ENCODE peak calls at places on chromosomes 13 and 19, in four cellular contexts. Y is IMR-90, I is tibial artery, H is PC-3. T is an unnamed sample. For H3K4me1, the result is how much of the 10 kb centered on the place peaks cover.

GRCh38 chr13:97028441-97029299 is 34.4 kb upstream of the OXGR1 start:
- DNase-seq in Y (peak), I (peak), H (peak), T (no peak)

GRCh38 chr19:48455171-48455907 is at the start of gene KCNJ14:
- DNase-seq in H (no peak), Y (no peak), I (no peak), T (no peak)

GRCh38 chr19:9793051-9793591 is 24.6 kb upstream of the ZNF846 start:
- DNase-seq in Y (peak), I (peak), H (peak), T (peak)

GRCh38 chr19:51681286-51681956 is 11.7 kb upstream of the SPACA6 start:
- DNase-seq in I (no peak), Y (peak), H (peak), T (no peak)

GRCh38 chr13:113607477-113608245 is 23.1 kb downstream of the TFDP1 start:
- DNase-seq in I (no peak), Y (no peak), H (no peak), T (peak)

GRCh38 chr13:112042496-112042895 is 24.5 kb upstream of the SOX1 start:
- DNase-seq in I (no peak), Y (no peak), H (peak), T (no peak)

GRCh38 chr19:46141421-46141820 is 6.6 kb upstream of the IGFL2 start:
- DNase-seq in H (no peak), Y (no peak), I (no peak), T (no peak)

GRCh38 chr13:38875186-38875875 is 115.3 kb downstream of the STOML3 start:
- DNase-seq in I (no peak), H (no peak), Y (no peak), T (no peak)

GRCh38 chr13:113982296-113982661 is 8.4 kb upstream of the C13orf46 start:
- DNase-seq in Y (no peak), I (peak), H (no peak), T (peak)

GRCh38 chr13:86082116-86082515 is 282.9 kb upstream of the SLITRK6 start:
- DNase-seq in Y (no peak), I (no peak), H (peak), T (no peak)

GRCh38 chr13:35716186-35716585 is 239.7 kb upstream of the MAB21L1 start:
- DNase-seq in Y (peak), H (peak), I (no peak), T (no peak)

GRCh38 chr19:11821474-11821873 is 7.4 kb downstream of the ZNF440 start:
- DNase-seq in H (peak), Y (peak), I (no peak), T (no peak)

GRCh38 chr13:68261105-68261504 is 1031.0 kb upstream of the PCDH9 start:
- DNase-seq in I (no peak), Y (no peak), H (no peak), T (no peak)

GRCh38 chr13:47025791-47026419 is 129.1 kb upstream of the HTR2A start:
- DNase-seq in I (no peak), Y (no peak), H (no peak), T (no peak)

GRCh38 chr13:60398438-60398891 is 1.4 kb downstream of the TDRD3 start:
- DNase-seq in H (no peak), Y (no peak), I (no peak), T (no peak)

GRCh38 chr19:39296906-39297305 is 699 bp downstream of the IFNL1 start:
- DNase-seq in Y (no peak), H (no peak), I (no peak), T (no peak)

GRCh38 chr13:112510002-112510780 is 77.8 kb downstream of the TUBGCP3 start:
- DNase-seq in Y (peak), H (peak), I (no peak), T (no peak)

GRCh38 chr19:55406869-55407624 is 541 bp downstream of the UBE2S start:
- DNase-seq in H (no peak), I (no peak), Y (no peak), T (peak)

GRCh38 chr19:54014920-54015560 is 23.6 kb downstream of the CACNG6 start:
- DNase-seq in Y (no peak), I (no peak), H (no peak), T (no peak)

GRCh38 chr19:49912965-49913685 is 15.9 kb upstream of the ATF5 start:
- DNase-seq in H (no peak), I (no peak), Y (peak), T (no peak)

GRCh38 chr19:18291590-18292459 is 10.4 kb upstream of the JUND start:
- DNase-seq in H (peak), Y (peak), I (peak), T (peak)

GRCh38 chr19:18847516-18848463 is 16.0 kb downstream of the UPF1 start:
- DNase-seq in H (no peak), Y (no peak), I (peak), T (no peak)

GRCh38 chr19:49441210-49441959 is at the start of gene SLC17A7:
- DNase-seq in Y (no peak), H (peak), I (peak), T (peak)

GRCh38 chr13:75135325-75135825 is 346.6 kb downstream of the TBC1D4 start:
- DNase-seq in Y (peak), H (peak), I (no peak), T (no peak)

GRCh38 chr19:21197589-21198295 is 55.9 kb downstream of the ZNF431 start:
- DNase-seq in Y (peak), H (no peak), I (no peak), T (no peak)

GRCh38 chr13:43389573-43389972 is 366.2 kb downstream of the DNAJC15 start:
- DNase-seq in H (no peak), Y (peak), I (no peak), T (no peak)

GRCh38 chr13:113996081-113996911 is 22.4 kb upstream of the C13orf46 start:
- DNase-seq in Y (no peak), I (no peak), H (no peak), T (no peak)

GRCh38 chr19:49073514-49074378 is 1.2 kb upstream of the KCNA7 start:
- DNase-seq in I (no peak), H (peak), Y (no peak), T (no peak)

GRCh38 chr13:44906758-44907157 is 82.5 kb downstream of the NUFIP1 start:
- DNase-seq in H (no peak), I (peak), Y (peak), T (no peak)

GRCh38 chr13:94494021-94494420 is 14.5 kb upstream of the DCT start:
- DNase-seq in Y (no peak), H (no peak), I (no peak), T (no peak)

GRCh38 chr13:20159646-20160345 is 1.1 kb downstream of the GJA3 start:
- DNase-seq in H (peak), I (no peak), Y (peak), T (no peak)

GRCh38 chr19:47112664-47113445 is 721 bp downstream of the ZC3H4 start:
- DNase-seq in I (peak), H (peak), Y (peak), T (peak)

GRCh38 chr19:14127176-14127575 is 9.2 kb downstream of the ASF1B start:
- DNase-seq in H (no peak), Y (no peak), I (no peak), T (no peak)
- H3K4me1 ChIP-seq in H (under half), Y (under half), I (under half), T (under half)

DNA sequence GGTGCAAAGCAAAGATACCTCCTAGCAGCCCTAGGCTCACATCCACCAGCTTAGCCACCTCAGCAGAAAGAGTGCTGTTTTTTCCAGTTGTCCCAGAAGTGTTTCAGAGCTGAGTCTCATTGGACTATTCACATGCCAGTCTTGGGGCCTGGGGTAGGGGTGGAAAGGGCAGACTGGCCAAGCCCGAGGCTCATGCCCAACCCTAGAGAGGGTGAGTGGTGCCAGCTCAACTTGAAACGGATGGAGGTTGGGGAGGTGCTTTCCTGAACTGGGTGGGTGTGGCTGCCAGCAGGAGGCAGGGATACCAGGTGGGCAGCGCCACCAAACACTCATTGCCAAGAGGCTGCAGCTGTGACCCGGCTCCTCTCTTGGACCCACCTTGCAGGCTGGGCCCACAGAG is 116.9 kb downstream of the DPF1 start:
- DNase-seq in H (no peak), I (no peak), Y (no peak), T (no peak)
- H3K4me1 ChIP-seq in H (under half), I (under half), Y (under half), T (under half)

GRCh38 chr13:41054919-41055619 is 6.2 kb upstream of the WBP4 start:
- DNase-seq in I (no peak), H (no peak), Y (no peak), T (no peak)

GRCh38 chr13:41056194-41056593 is 5.1 kb upstream of the WBP4 start:
- DNase-seq in H (no peak), Y (no peak), I (no peak), T (no peak)

GRCh38 chr13:41054212-41054877 is 7.0 kb upstream of the WBP4 start:
- DNase-seq in H (peak), I (no peak), Y (peak), T (no peak)

GRCh38 chr13:41052441-41052840 is 8.9 kb upstream of the WBP4 start:
- DNase-seq in Y (no peak), H (no peak), I (no peak), T (no peak)

DNA sequence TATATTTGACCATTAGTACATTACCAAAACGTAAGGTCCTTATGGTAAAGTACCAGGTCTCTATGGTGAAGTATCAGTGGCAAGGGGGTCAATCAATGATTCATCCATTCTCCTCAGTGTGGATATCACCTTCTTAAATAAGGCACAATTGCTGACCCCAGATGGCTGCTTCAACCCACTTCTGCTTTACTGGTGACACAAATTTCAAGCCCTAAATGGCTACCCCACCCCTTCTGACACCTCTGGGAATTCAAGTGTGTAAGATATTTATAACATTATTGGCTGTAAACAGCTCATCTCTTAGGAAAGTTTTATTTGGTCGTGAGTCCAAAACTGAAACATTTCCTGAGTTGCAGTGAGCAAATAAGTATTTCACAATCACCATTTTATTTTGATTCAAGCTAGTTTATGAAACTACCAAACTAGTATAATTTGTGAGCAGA is 7.9 kb upstream of the WBP4 start:
- DNase-seq in H (peak), I (peak), Y (peak), T (no peak)
- H3K4me1 ChIP-seq in H (under half), I (under half), Y (under half), T (under half)

GRCh38 chr19:2338055-2338615 is 9.7 kb downstream of the SPPL2B start:
- DNase-seq in Y (no peak), H (no peak), I (no peak), T (no peak)

GRCh38 chr19:2340496-2341246 is 12.2 kb downstream of the SPPL2B start:
- DNase-seq in I (no peak), Y (no peak), H (no peak), T (no peak)

GRCh38 chr19:2338751-2339643 is 10.5 kb downstream of the SPPL2B start:
- DNase-seq in Y (no peak), H (no peak), I (no peak), T (no peak)

GRCh38 chr19:2341247-2341705 is 12.8 kb downstream of the SPPL2B start:
- DNase-seq in H (no peak), I (no peak), Y (no peak), T (no peak)

GRCh38 chr19:2339644-2340310 is 11.3 kb downstream of the SPPL2B start:
- DNase-seq in H (no peak), I (no peak), Y (no peak), T (no peak)
- H3K4me1 ChIP-seq in H (under half), I (under half), Y (under half), T (under half)

DNA sequence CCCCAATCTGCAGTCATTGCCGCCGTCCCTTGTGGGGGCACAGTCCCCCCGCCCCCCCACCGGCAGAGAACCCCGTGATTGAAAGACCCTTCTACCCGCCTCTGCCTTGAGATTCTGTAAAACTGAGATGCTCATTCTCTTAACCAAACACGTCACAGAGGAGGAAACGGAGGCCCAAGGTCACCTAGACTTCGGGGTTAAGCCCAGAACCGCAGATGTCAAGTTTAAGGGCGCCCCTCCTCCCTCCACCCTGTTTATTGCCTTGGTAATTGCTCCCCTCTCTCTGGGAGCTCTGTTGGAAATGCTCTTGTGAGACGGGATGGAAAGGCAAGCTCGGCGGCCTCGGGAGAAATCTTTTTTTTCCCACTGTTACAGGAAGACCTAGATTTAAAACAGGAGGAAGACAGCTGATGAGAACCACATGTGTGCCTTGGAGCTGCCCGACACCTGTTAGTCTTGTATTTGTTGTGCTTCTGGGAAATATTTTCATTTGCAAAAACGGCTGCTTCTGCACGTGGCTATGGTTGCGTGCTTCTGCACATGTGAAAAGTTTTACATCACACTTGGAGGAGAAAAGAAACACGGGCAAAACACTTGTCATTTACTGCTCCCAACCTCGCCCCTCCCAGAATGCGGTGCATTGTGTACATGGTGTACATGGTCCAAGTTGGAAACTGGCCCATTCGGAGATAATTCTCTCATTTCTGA is 1.1 kb upstream of the MED26 start:
- DNase-seq in I (peak), Y (peak), H (no peak), T (no peak)
- H3K4me1 ChIP-seq in I (under half), Y (under half), H (under half), T (under half)

T was measured in ascending aorta.